ENCODE peak calls at places on chromosomes 11 and 22, in nine cellular contexts. One of them, this sample, is unnamed.

GRCh38 chr11:133964946-133965632 is 8.3 kb upstream of the IGSF9B start:
- DNase-seq in fibroblast of the aortic adventitia: peak; percentile 35
- DNase-seq in BE2C: no peak
- DNase-seq in GM23338: no peak
- DNase-seq in heart right ventricle: no peak
- DNase-seq in chondrocyte: no peak
- DNase-seq in GM12865: no peak
- DNase-seq in upper lobe of right lung: no peak
- DNase-seq in GM20000: no peak
- DNase-seq in this sample: no peak

GRCh38 chr11:64247729-64248531 is 1.2 kb upstream of the PPP1R14B start:
- DNase-seq in fibroblast of the aortic adventitia: no peak
- DNase-seq in BE2C: no peak
- DNase-seq in GM20000: no peak
- DNase-seq in GM23338: no peak
- DNase-seq in upper lobe of right lung: no peak
- DNase-seq in GM12865: no peak
- DNase-seq in chondrocyte: no peak
- DNase-seq in heart right ventricle: no peak
- DNase-seq in this sample: no peak

GRCh38 chr11:65148657-65149056 is 14.3 kb upstream of the SYVN1 start:
- DNase-seq in heart right ventricle: no peak
- DNase-seq in GM23338: no peak
- DNase-seq in GM20000: no peak
- DNase-seq in chondrocyte: no peak
- DNase-seq in BE2C: no peak
- DNase-seq in upper lobe of right lung: no peak
- DNase-seq in GM12865: no peak
- DNase-seq in fibroblast of the aortic adventitia: no peak
- DNase-seq in this sample: no peak

GRCh38 chr11:117871160-117871559 is 5.3 kb downstream of the FXYD6 start:
- DNase-seq in GM20000: no peak
- DNase-seq in GM12865: no peak
- DNase-seq in chondrocyte: no peak
- DNase-seq in heart right ventricle: no peak
- DNase-seq in BE2C: no peak
- DNase-seq in fibroblast of the aortic adventitia: no peak
- DNase-seq in GM23338: no peak
- DNase-seq in upper lobe of right lung: no peak
- DNase-seq in this sample: no peak

GRCh38 chr11:111737180-111737876 is 28.9 kb downstream of the PPP2R1B start:
- DNase-seq in GM20000: no peak
- DNase-seq in GM12865: no peak
- DNase-seq in GM23338: no peak
- DNase-seq in heart right ventricle: no peak
- DNase-seq in chondrocyte: no peak
- DNase-seq in fibroblast of the aortic adventitia: peak; percentile 2
- DNase-seq in upper lobe of right lung: no peak
- DNase-seq in BE2C: no peak
- DNase-seq in this sample: no peak

GRCh38 chr11:76770642-76771445 is 12.3 kb upstream of the TSKU start:
- DNase-seq in BE2C: no peak
- DNase-seq in chondrocyte: no peak
- DNase-seq in GM12865: peak; percentile 12
- DNase-seq in GM20000: no peak
- DNase-seq in GM23338: no peak
- DNase-seq in fibroblast of the aortic adventitia: peak; percentile 89
- DNase-seq in upper lobe of right lung: no peak
- DNase-seq in heart right ventricle: no peak
- DNase-seq in this sample: no peak

GRCh38 chr22:38741166-38741565 is 14.6 kb downstream of the SUN2 start:
- DNase-seq in GM20000: no peak
- DNase-seq in GM12865: no peak
- DNase-seq in BE2C: no peak
- DNase-seq in upper lobe of right lung: no peak
- DNase-seq in heart right ventricle: no peak
- DNase-seq in chondrocyte: peak; percentile 51
- DNase-seq in GM23338: no peak
- DNase-seq in fibroblast of the aortic adventitia: no peak
- DNase-seq in this sample: no peak

GRCh38 chr11:73126804-73127480 is 15.2 kb downstream of the FCHSD2 start:
- DNase-seq in chondrocyte: no peak
- DNase-seq in GM23338: no peak
- DNase-seq in GM20000: no peak
- DNase-seq in heart right ventricle: no peak
- DNase-seq in BE2C: no peak
- DNase-seq in upper lobe of right lung: no peak
- DNase-seq in fibroblast of the aortic adventitia: peak; percentile 53
- DNase-seq in GM12865: no peak
- DNase-seq in this sample: no peak

GRCh38 chr11:113796663-113797259 is 17.2 kb downstream of the CLDN25 start:
- DNase-seq in BE2C: peak; percentile 55
- DNase-seq in fibroblast of the aortic adventitia: peak; percentile 53
- DNase-seq in upper lobe of right lung: no peak
- DNase-seq in chondrocyte: no peak
- DNase-seq in GM20000: peak; percentile 44
- DNase-seq in GM12865: peak; percentile 33
- DNase-seq in GM23338: peak; percentile 87
- DNase-seq in heart right ventricle: peak; percentile 35
- DNase-seq in this sample: no peak

GRCh38 chr11:40170076-40170475 is 1289.4 kb downstream of the LRRC4C start:
- DNase-seq in GM20000: no peak
- DNase-seq in fibroblast of the aortic adventitia: no peak
- DNase-seq in chondrocyte: no peak
- DNase-seq in GM12865: no peak
- DNase-seq in upper lobe of right lung: no peak
- DNase-seq in heart right ventricle: no peak
- DNase-seq in BE2C: no peak
- DNase-seq in GM23338: no peak
- DNase-seq in this sample: no peak

GRCh38 chr22:37228106-37229011 is 15.7 kb downstream of the RAC2 start:
- DNase-seq in fibroblast of the aortic adventitia: no peak
- DNase-seq in upper lobe of right lung: no peak
- DNase-seq in heart right ventricle: peak; percentile 20
- DNase-seq in GM12865: no peak
- DNase-seq in chondrocyte: no peak
- DNase-seq in GM20000: no peak
- DNase-seq in BE2C: no peak
- DNase-seq in GM23338: no peak
- DNase-seq in this sample: no peak

GRCh38 chr22:23401910-23402274 is 178.2 kb downstream of the IGLL1 start:
- DNase-seq in upper lobe of right lung: peak; percentile 66
- DNase-seq in BE2C: no peak
- DNase-seq in heart right ventricle: no peak
- DNase-seq in GM12865: no peak
- DNase-seq in GM20000: no peak
- DNase-seq in GM23338: no peak
- DNase-seq in chondrocyte: peak; percentile 74
- DNase-seq in fibroblast of the aortic adventitia: no peak
- DNase-seq in this sample: no peak

GRCh38 chr22:25818541-25818940 is 76.6 kb downstream of the MYO18B start:
- DNase-seq in GM23338: peak; percentile 15
- DNase-seq in BE2C: no peak
- DNase-seq in upper lobe of right lung: no peak
- DNase-seq in fibroblast of the aortic adventitia: no peak
- DNase-seq in GM12865: no peak
- DNase-seq in GM20000: no peak
- DNase-seq in chondrocyte: no peak
- DNase-seq in heart right ventricle: no peak
- DNase-seq in this sample: no peak

GRCh38 chr22:23749747-23750373 is 1.1 kb downstream of the ZNF70 start:
- DNase-seq in heart right ventricle: no peak
- DNase-seq in chondrocyte: no peak
- DNase-seq in upper lobe of right lung: no peak
- DNase-seq in GM12865: no peak
- DNase-seq in BE2C: no peak
- DNase-seq in GM20000: peak; percentile 5
- DNase-seq in GM23338: no peak
- DNase-seq in fibroblast of the aortic adventitia: peak; percentile 91
- DNase-seq in this sample: no peak

DNA sequence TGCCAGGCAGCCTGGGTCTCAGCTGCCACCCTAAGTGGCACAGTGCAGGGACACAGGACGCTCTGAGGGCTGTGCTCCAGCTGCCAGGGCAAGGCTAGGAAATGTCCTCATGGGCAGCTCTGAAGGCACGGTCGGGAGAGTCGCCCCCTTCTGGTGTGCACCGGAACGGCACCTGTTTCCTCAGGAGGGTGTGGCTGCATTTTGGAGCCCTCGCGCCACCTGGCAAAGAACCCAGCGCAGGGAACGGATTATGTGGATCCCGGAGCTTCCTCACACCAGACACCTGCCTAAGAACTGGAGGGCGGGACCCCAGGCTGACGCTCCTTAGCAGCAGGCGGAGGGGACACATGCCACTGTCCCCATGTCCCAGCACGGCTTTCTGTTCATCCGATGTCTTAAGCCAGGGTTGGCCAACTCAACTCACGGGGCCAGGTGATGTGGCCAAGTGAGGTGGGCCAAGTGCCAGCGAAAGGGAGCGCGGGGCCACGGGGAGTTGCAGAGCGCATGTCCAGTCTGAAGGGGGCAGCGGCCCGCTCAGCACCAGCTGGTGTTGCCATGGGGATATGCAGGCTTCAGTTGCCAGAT is 5.1 kb upstream of the SLC22A8 start:
- DNase-seq in BE2C: no peak
- DNase-seq in heart right ventricle: no peak
- DNase-seq in chondrocyte: no peak
- DNase-seq in GM12865: peak; percentile 17
- DNase-seq in GM20000: no peak
- DNase-seq in upper lobe of right lung: no peak
- DNase-seq in fibroblast of the aortic adventitia: no peak
- DNase-seq in GM23338: peak; percentile 86
- DNase-seq in this sample: no peak
- TF ChIP-seq CTCF in BE2C: peak; percentile 49
- TF ChIP-seq CTCF in heart right ventricle: peak; percentile 33
- TF ChIP-seq CTCF in chondrocyte: peak; percentile 68
- TF ChIP-seq CTCF in GM12865: peak; percentile 59
- TF ChIP-seq CTCF in GM20000: peak; percentile 53
- TF ChIP-seq CTCF in upper lobe of right lung: peak; percentile 27
- TF ChIP-seq CTCF in fibroblast of the aortic adventitia: peak; percentile 40
- TF ChIP-seq CTCF in GM23338: peak; percentile 75
- TF ChIP-seq CTCF in this sample: peak; percentile 60

DNA sequence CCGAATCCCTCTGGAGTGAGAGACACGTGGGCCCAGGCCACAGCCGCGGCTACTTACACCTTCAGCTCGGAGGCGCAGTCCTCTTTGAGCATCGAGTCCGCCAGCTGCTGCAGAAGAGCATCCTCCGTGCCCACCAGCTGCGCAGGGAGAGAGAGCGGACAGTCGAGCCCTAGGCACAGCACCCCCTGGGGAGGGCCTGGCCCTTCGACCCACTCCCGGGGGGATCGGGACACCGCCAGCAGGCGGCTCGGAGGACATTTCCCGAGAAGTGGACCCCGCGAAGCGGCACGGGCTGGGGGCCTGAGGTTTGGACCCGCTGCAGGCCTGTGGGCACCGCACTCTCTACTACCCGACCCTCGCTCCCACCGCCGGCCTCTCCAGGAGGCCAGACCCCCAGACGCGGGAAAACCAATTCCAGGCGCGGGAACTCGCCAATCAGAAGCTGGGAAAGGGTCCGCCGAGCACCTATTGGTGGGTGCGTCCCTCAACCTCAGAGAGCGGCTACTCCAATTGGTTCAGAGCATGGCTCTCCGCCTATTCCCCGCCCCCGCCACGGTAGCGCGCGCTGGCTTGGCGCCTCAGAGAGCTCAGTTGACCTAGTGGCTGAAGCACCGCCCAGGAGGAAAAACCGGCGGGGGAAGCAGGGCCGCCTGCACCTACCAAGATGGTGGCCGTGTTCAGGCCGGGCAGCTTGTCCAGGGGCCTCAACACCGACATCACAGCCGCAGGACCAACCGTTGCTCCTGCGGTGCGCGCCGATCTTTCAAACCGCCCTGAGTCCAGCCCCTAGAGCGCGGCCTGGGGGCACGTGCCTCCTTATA is at the start of gene CENPM:
- DNase-seq in BE2C: peak; percentile 98
- DNase-seq in GM12865: peak; percentile 96
- DNase-seq in GM23338: peak; percentile 98
- DNase-seq in fibroblast of the aortic adventitia: peak; percentile 90
- DNase-seq in GM20000: peak; percentile 83
- DNase-seq in upper lobe of right lung: peak; percentile 95
- DNase-seq in chondrocyte: no peak
- DNase-seq in heart right ventricle: peak; percentile 93
- DNase-seq in this sample: peak; percentile 36
- TF ChIP-seq CTCF in BE2C: peak; percentile 24
- TF ChIP-seq CTCF in GM12865: no peak
- TF ChIP-seq CTCF in GM23338: no peak
- TF ChIP-seq CTCF in fibroblast of the aortic adventitia: peak; percentile 43
- TF ChIP-seq CTCF in GM20000: no peak
- TF ChIP-seq CTCF in upper lobe of right lung: no peak
- TF ChIP-seq CTCF in chondrocyte: peak; percentile 65
- TF ChIP-seq CTCF in heart right ventricle: no peak
- TF ChIP-seq CTCF in this sample: no peak

GRCh38 chr11:75499423-75500305 is 26.1 kb downstream of the GDPD5 start:
- DNase-seq in fibroblast of the aortic adventitia: peak; percentile 99
- DNase-seq in heart right ventricle: no peak
- DNase-seq in GM12865: no peak
- DNase-seq in BE2C: no peak
- DNase-seq in chondrocyte: no peak
- DNase-seq in upper lobe of right lung: no peak
- DNase-seq in GM23338: no peak
- DNase-seq in GM20000: no peak
- DNase-seq in this sample: no peak
- TF ChIP-seq CTCF in fibroblast of the aortic adventitia: no peak
- TF ChIP-seq CTCF in heart right ventricle: no peak
- TF ChIP-seq CTCF in GM12865: no peak
- TF ChIP-seq CTCF in BE2C: no peak
- TF ChIP-seq CTCF in chondrocyte: no peak
- TF ChIP-seq CTCF in upper lobe of right lung: no peak
- TF ChIP-seq CTCF in GM23338: no peak
- TF ChIP-seq CTCF in GM20000: no peak
- TF ChIP-seq CTCF in this sample: no peak

GRCh38 chr11:14007566-14007965 is 45.0 kb downstream of the SPON1 start:
- DNase-seq in BE2C: no peak
- DNase-seq in GM23338: no peak
- DNase-seq in GM12865: no peak
- DNase-seq in heart right ventricle: no peak
- DNase-seq in upper lobe of right lung: no peak
- DNase-seq in fibroblast of the aortic adventitia: no peak
- DNase-seq in GM20000: no peak
- DNase-seq in chondrocyte: no peak
- DNase-seq in this sample: no peak
- TF ChIP-seq CTCF in BE2C: no peak
- TF ChIP-seq CTCF in GM23338: no peak
- TF ChIP-seq CTCF in GM12865: no peak
- TF ChIP-seq CTCF in heart right ventricle: no peak
- TF ChIP-seq CTCF in upper lobe of right lung: no peak
- TF ChIP-seq CTCF in fibroblast of the aortic adventitia: no peak
- TF ChIP-seq CTCF in GM20000: no peak
- TF ChIP-seq CTCF in chondrocyte: no peak
- TF ChIP-seq CTCF in this sample: no peak

DNA sequence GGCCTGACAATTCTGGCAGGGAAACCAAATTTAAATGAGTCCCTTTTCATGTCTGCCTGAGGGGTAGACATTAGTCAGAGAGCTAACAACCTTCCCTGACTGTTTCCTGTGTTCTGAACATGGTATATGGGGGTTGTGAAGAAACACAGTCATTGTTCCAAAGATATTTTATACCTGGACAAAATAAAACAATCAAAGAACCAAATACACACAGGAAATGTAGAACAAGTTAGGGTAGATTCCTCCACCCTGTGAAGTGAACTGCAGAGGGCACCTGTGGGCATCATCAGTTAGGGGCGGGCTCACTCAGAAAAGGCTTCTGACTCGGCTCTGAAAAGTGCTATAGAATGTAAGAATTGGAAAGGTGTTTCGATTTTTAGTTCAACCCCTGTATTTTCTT is 231.9 kb upstream of the CADM1 start:
- DNase-seq in GM12865: no peak
- DNase-seq in upper lobe of right lung: no peak
- DNase-seq in GM23338: no peak
- DNase-seq in chondrocyte: no peak
- DNase-seq in heart right ventricle: no peak
- DNase-seq in GM20000: no peak
- DNase-seq in BE2C: no peak
- DNase-seq in fibroblast of the aortic adventitia: no peak
- DNase-seq in this sample: no peak
- TF ChIP-seq CTCF in GM12865: no peak
- TF ChIP-seq CTCF in upper lobe of right lung: no peak
- TF ChIP-seq CTCF in GM23338: no peak
- TF ChIP-seq CTCF in chondrocyte: no peak
- TF ChIP-seq CTCF in heart right ventricle: no peak
- TF ChIP-seq CTCF in GM20000: no peak
- TF ChIP-seq CTCF in BE2C: no peak
- TF ChIP-seq CTCF in fibroblast of the aortic adventitia: no peak
- TF ChIP-seq CTCF in this sample: no peak